ENCODE peak calls at places on chromosomes 4 and X, in nine cellular contexts. P, D, V, J, E, A, I, C and O are unnamed samples.

GRCh38 chr4:187321741-187322140 is 598.1 kb upstream of the FAT1 start:
- DNase-seq in P (no peak), J (no peak), V (no peak), I (no peak), E (no peak), C (no peak), A (no peak), D (no peak), O (no peak)

GRCh38 chr4:74473155-74473811 is 28.3 kb downstream of the AREG start:
- DNase-seq in C (peak), E (peak), A (peak), V (no peak), I (no peak), P (no peak), J (no peak), D (no peak), O (no peak)

GRCh38 chr4:180541678-180542077 is 1701.5 kb upstream of the TENM3 start:
- DNase-seq in D (no peak), P (no peak), E (no peak), C (no peak), I (no peak), J (no peak), A (no peak), V (no peak), O (no peak)

GRCh38 chr4:36485885-36486284 is 204.5 kb downstream of the DTHD1 start:
- DNase-seq in E (no peak), C (no peak), P (no peak), I (no peak), D (no peak), A (no peak), J (no peak), V (no peak), O (no peak)

GRCh38 chr4:158146736-158147135 is 26.1 kb downstream of the GASK1B start:
- DNase-seq in E (no peak), A (no peak), D (no peak), J (no peak), C (no peak), P (no peak), I (no peak), V (no peak), O (no peak)

GRCh38 chr4:83542225-83542624 is 6.3 kb downstream of the GPAT3 start:
- DNase-seq in P (no peak), A (no peak), J (no peak), I (no peak), D (no peak), V (no peak), E (no peak), C (no peak), O (no peak)

GRCh38 chr4:156941940-156942548 is 29.6 kb downstream of the PDGFC start:
- DNase-seq in I (no peak), A (peak), J (no peak), E (peak), P (no peak), D (no peak), C (peak), V (no peak), O (peak)

GRCh38 chr4:41098649-41099048 is 115.7 kb downstream of the APBB2 start:
- DNase-seq in P (no peak), D (no peak), V (no peak), I (no peak), A (no peak), E (no peak), C (no peak), J (no peak), O (no peak)

GRCh38 chrX:57204306-57204705 is 67.1 kb upstream of the SPIN2A start:
- DNase-seq in A (no peak), C (no peak), D (no peak), V (no peak), P (no peak), I (no peak), J (no peak), E (no peak), O (no peak)

GRCh38 chr4:145546556-145546955 is 64.9 kb downstream of the SMAD1 start:
- DNase-seq in V (no peak), I (no peak), E (no peak), D (no peak), P (no peak), C (no peak), A (no peak), J (no peak), O (no peak)

GRCh38 chr4:122285285-122285684 is 93.5 kb upstream of the ADAD1 start:
- DNase-seq in J (no peak), D (no peak), C (no peak), E (no peak), I (peak), P (no peak), A (peak), V (no peak), O (no peak)

GRCh38 chr4:113657834-113658233 is 103.7 kb downstream of the CAMK2D start:
- DNase-seq in P (no peak), E (no peak), J (no peak), I (no peak), A (no peak), D (no peak), V (no peak), C (no peak), O (no peak)

GRCh38 chr4:98558770-98559169 is 99.6 kb downstream of the TSPAN5 start:
- DNase-seq in A (no peak), D (no peak), V (no peak), E (no peak), P (no peak), I (no peak), C (no peak), J (no peak), O (no peak)

GRCh38 chr4:17055788-17056187 is 157.3 kb upstream of the LDB2 start:
- DNase-seq in J (no peak), P (no peak), V (no peak), A (no peak), I (no peak), E (no peak), C (no peak), D (no peak), O (no peak)

GRCh38 chr4:73613130-73613529 is 7.1 kb downstream of the RASSF6 start:
- DNase-seq in I (no peak), A (no peak), V (no peak), J (no peak), E (no peak), D (no peak), C (no peak), P (no peak), O (no peak)

GRCh38 chr4:136599890-136600289 is 932.4 kb downstream of the PCDH18 start:
- DNase-seq in E (no peak), C (no peak), I (no peak), D (no peak), J (no peak), V (no peak), A (no peak), P (no peak), O (no peak)

DNA sequence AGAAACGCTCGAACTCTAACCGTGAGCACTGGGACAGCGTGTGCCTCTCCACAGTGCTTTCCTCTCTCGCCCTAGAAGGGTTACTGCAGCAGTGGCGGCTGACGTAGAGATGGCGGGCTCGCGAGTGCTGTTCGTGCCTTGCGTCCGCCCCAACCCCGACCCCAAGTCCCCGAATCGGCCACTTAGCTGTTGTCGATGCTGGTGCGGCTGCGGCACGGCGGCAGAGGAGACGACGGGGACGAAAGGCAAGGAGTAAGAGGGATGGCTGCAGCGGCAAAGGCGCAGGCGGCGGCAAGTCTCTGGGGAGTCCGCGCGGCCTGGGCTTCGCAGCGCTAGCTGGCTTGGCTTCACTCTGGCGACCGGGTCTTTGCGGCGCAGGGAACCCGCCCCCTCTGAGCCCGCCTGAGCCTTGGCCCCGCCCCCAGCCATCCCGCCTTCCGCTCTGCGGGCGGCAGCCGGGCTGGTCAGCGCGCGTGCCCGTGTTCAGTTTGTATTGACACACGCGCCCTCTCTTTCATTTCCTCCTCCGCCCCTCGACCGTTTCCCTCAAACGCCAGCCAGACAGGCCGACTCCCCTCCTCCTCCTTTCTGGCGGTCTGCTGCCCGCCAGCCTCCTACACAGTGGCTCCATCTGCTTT is at the start of gene SPIN4:
- DNase-seq in V (peak), D (peak), J (peak), P (peak), A (peak), I (peak), E (peak), C (peak), O (peak)
- TF ChIP-seq POLR2A in V (peak), D (peak), J (peak), P (no peak), A (peak), I (peak), E (no peak), C (peak), O (peak)

DNA sequence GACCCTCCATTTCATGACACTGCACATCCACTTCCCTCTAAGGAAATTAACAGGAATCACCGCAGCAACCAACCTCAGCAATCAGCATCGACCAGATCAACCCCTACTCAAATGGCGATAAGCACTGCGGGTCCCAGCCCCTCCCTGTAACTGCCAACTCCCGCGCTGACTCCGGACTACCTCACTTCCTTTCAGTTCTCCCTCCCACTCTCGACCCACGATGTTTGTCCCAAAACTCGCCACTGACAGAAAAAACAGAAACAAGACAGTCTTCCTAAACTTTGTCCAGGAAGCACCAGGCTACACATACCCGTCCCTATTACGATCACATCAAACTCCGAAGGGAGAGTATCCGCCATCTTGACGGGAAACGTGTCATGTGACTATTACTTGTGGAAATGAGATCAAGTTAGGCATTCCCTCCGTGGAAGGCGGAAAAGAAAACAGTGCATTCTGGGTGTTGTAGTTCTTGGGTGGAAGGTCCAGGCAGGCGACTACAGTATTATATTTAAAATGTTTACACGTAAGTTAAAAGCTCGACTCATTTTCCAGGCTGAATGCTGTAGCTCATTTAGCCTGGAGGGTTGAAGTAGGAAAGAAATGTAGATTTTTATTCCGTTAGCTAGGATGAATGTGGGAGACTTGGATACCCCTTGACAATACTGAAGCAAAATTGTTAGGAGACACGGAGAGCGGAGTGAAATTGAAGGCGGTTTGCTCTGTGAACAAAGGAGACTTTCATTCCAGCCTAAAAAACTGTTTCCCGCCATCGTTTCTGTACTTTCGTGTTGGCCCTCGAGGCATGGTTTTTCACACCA is at the start of gene CHM:
- DNase-seq in J (peak), I (no peak), P (peak), V (peak), E (peak), D (peak), A (peak), C (peak), O (peak)
- TF ChIP-seq POLR2A in J (peak), I (peak), P (no peak), V (peak), E (no peak), D (peak), A (peak), C (peak), O (no peak)

GRCh38 chrX:130173190-130173895 is 1.6 kb downstream of the RAB33A start:
- DNase-seq in E (no peak), I (peak), J (no peak), D (peak), V (no peak), C (no peak), P (peak), A (no peak), O (peak)
- TF ChIP-seq POLR2A in E (no peak), I (peak), J (no peak), D (peak), V (no peak), C (no peak), P (no peak), A (no peak), O (no peak)

DNA sequence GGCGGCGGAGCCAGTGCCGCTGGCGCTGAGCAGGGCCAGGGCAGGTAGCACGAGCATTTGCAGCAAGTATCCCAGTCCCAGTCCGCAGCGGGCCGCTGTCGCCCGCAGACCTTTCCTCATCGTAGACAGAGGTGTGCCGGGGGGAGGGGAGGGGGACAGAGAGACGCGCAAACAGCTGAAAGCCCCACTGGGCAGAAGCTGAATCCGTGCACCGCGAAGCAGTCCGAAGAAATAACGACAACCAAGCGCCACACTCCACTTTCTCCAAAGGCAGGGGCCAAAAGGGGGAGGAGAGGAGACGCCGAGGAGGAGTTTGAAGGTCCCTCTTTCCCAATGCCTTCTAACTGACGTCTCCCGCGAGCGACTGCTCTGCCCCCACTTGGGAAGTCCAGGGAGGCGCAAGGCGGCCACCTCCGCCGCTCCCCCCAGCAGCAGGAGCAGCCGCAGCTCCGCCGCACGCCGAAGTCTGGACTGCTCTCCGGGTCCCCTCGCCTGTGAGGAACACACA is at the start of gene UNC5C:
- DNase-seq in V (no peak), D (no peak), P (no peak), C (peak), J (peak), I (peak), E (peak), A (peak), O (peak)
- TF ChIP-seq POLR2A in V (no peak), D (no peak), P (no peak), C (no peak), J (peak), I (no peak), E (no peak), A (no peak), O (no peak)

GRCh38 chrX:77910108-77910840 is at the start of gene ATP7A:
- DNase-seq in J (peak), V (peak), I (peak), C (peak), A (peak), D (peak), E (peak), P (peak), O (peak)
- TF ChIP-seq POLR2A in J (peak), V (no peak), I (peak), C (peak), A (peak), D (peak), E (no peak), P (no peak), O (peak)